ENCODE peak calls at places on chromosomes 6 and 20, in eight cellular contexts. L is brain microvascular endothelial cell; H is CD8-positive, alpha-beta memory T cell; G is left lung; F is AG04450; I is AG09309; X is mesenchymal stem cell; J is CD8-positive, alpha-beta T cell. E is an unnamed sample.

GRCh38 chr20:63771046-63771707 is 31.6 kb downstream of the SLC2A4RG start:
- DNase-seq in L (no peak), H (no peak), G (peak), F (no peak), I (no peak), X (no peak), J (no peak), E (no peak)

GRCh38 chr6:113299526-113299925 is 557.6 kb upstream of the MARCKS start:
- DNase-seq in L (no peak), H (no peak), G (no peak), F (no peak), I (no peak), X (no peak), J (no peak), E (no peak)

GRCh38 chr6:111715321-111715720 is 109.6 kb upstream of the TRAF3IP2 start:
- DNase-seq in L (no peak), H (no peak), G (no peak), F (no peak), I (no peak), X (no peak), J (no peak), E (no peak)

GRCh38 chr20:22371843-22372242 is 212.5 kb downstream of the FOXA2 start:
- DNase-seq in L (no peak), H (no peak), G (no peak), F (no peak), I (no peak), X (no peak), J (no peak), E (no peak)

GRCh38 chr6:113281014-113281810 is 575.9 kb upstream of the MARCKS start:
- DNase-seq in L (peak), H (no peak), G (no peak), F (no peak), I (peak), X (peak), J (no peak), E (peak)

GRCh38 chr6:15877245-15877644 is 214.4 kb upstream of the DTNBP1 start:
- DNase-seq in L (no peak), H (no peak), G (no peak), F (no peak), I (no peak), X (no peak), J (no peak), E (no peak)

GRCh38 chr20:16747291-16747811 is 807 bp upstream of the OTOR start:
- DNase-seq in L (no peak), H (no peak), G (no peak), F (no peak), I (no peak), X (no peak), J (no peak), E (no peak)

GRCh38 chr20:63400486-63401210 is 39.5 kb upstream of the CHRNA4 start:
- DNase-seq in L (no peak), H (no peak), G (no peak), F (no peak), I (no peak), X (no peak), J (no peak), E (no peak)

GRCh38 chr20:3753098-3753497 is 14.5 kb downstream of the ADISSP start:
- DNase-seq in L (peak), H (peak), G (no peak), F (peak), I (peak), X (peak), J (peak), E (peak)

GRCh38 chr20:22984611-22985010 is 50.5 kb upstream of the SSTR4 start:
- DNase-seq in L (no peak), H (no peak), G (peak), F (no peak), I (no peak), X (no peak), J (no peak), E (no peak)

GRCh38 chr20:11792229-11792953 is 125.3 kb upstream of the BTBD3 start:
- DNase-seq in L (no peak), H (no peak), G (no peak), F (no peak), I (no peak), X (no peak), J (no peak), E (no peak)

GRCh38 chr20:6606651-6607050 is 160.8 kb upstream of the BMP2 start:
- DNase-seq in L (no peak), H (no peak), G (no peak), F (no peak), I (no peak), X (no peak), J (no peak), E (no peak)

GRCh38 chr20:38209054-38209675 is 44.1 kb upstream of the TGM2 start:
- DNase-seq in L (no peak), H (no peak), G (no peak), F (no peak), I (no peak), X (peak), J (no peak), E (no peak)

DNA sequence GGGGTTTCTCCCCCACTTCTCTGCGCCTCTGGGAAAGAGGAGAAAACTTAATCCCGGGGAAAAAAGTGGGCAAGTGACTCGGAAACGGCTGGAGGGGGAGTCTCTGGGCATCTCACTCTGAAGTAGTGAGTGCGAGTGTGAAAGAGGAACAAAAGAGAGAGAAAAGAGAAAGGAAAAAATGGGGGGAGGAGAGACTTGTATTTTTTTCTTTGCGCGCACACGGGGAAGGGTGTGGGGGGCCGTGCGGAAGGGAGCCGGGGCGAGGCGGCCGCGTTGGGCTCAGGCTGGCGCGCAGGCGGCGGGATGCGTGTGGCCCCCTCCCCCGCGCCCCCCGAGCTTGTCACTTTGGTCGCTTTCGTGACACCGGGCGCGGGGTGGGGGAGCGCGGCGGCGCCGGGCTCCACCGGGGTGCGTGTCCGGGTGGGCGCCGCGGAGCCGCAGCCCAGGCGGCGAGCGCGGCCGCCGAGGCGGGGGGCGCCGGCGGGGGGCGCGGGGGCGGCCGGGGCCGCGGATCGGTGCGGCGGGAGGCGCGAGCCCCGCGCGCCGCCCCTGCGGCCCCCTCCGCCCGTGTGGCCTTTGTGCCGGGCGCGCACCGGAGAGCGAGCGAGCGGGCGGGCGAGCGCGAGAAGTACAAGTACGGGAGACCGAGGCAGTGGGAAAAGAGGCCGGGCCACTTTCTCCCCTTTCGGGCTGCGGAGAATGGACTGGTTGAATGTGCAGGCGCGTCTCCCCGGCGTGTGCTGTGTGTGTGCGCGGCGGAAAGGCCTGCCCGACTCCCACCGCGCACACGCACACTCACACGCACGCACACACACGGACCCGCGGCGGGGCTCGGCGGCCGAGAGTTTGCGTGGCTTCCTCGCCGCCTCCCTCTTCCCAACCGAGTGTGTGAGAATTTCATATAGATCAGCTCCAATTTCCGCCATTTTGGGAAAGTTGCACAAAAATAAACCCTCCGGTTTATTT is 732 bp downstream of the L3MBTL3 start:
- DNase-seq in L (no peak), H (peak), G (peak), F (no peak), I (no peak), X (peak), J (peak), E (peak)
- H3K4me3 ChIP-seq in L (peak), H (peak), G (peak), F (peak), I (peak), X (peak), J (peak), E (peak)

GRCh38 chr20:31731321-31731717 is 7.8 kb upstream of the TPX2 start:
- DNase-seq in L (no peak), H (no peak), G (no peak), F (no peak), I (no peak), X (no peak), J (no peak), E (no peak)
- H3K4me3 ChIP-seq in L (no peak), H (no peak), G (no peak), F (no peak), I (no peak), X (no peak), J (no peak), E (no peak)

GRCh38 chr6:110399219-110400071 is 15.9 kb downstream of the DDO start:
- DNase-seq in L (no peak), H (no peak), G (peak), F (no peak), I (no peak), X (no peak), J (no peak), E (no peak)
- H3K4me3 ChIP-seq in L (peak), H (no peak), G (peak), F (peak), I (peak), X (peak), J (peak), E (peak)

DNA sequence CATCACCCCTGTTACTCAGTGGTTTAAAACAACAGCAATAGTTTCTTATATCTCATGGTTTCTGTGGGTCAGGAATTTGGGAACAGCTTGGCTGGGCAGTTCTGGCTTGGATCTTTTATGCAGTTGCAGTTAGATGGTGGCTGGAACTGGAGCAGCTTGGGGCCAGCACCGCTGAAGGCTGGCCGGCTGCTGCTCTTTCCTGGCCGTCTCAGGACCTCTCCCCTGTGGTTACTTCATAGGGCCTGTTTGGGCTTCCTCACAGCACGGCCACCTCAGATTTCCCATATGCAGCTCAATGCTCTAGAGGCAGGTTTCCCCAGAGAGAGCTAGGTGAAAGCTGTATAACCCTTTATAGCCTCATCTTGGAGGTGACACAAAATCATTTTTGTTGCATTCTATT is 15.6 kb downstream of the PKIG start:
- DNase-seq in L (no peak), H (no peak), G (no peak), F (no peak), I (no peak), X (no peak), J (no peak), E (no peak)
- H3K4me3 ChIP-seq in L (no peak), H (no peak), G (no peak), F (no peak), I (no peak), X (peak), J (no peak), E (no peak)

E was measured in fibroblast of villous mesenchyme.